ENCODE peak calls at places on chromosomes 5 and 9, in nine cellular contexts. L is esophagus squamous epithelium, P is cardiac fibroblast, F is choroid plexus epithelial cell, C is skeletal muscle cell, R is cardiac muscle cell, N is hepatocyte, Z is spleen, Q is LNCaP clone FGC. T is an unnamed sample.

GRCh38 chr9:135070964-135071735 is 16.3 kb upstream of the OLFM1 start:
- DNase-seq in L (no peak), P (no peak), F (no peak), C (no peak), R (no peak), N (no peak), Z (peak), Q (no peak), T (no peak)

GRCh38 chr5:74648835-74649286 is 8.3 kb upstream of the ENC1 start:
- DNase-seq in L (no peak), P (peak), F (peak), C (no peak), R (peak), N (peak), Z (no peak), Q (no peak), T (no peak)

GRCh38 chr9:98107926-98108325 is 11.1 kb downstream of the TRIM14 start:
- DNase-seq in L (no peak), P (no peak), F (no peak), C (no peak), R (no peak), N (no peak), Z (no peak), Q (no peak), T (no peak)

GRCh38 chr9:94860678-94861588 is 134.4 kb downstream of the AOPEP start:
- DNase-seq in L (no peak), P (peak), F (peak), C (peak), R (peak), N (no peak), Z (peak), Q (no peak), T (peak)

GRCh38 chr5:154776167-154776566 is 21.0 kb downstream of the LARP1 start:
- DNase-seq in L (no peak), P (no peak), F (no peak), C (no peak), R (no peak), N (no peak), Z (no peak), Q (no peak), T (no peak)

GRCh38 chr9:78707080-78707479 is 410.2 kb downstream of the PSAT1 start:
- DNase-seq in L (no peak), P (no peak), F (no peak), C (no peak), R (no peak), N (no peak), Z (no peak), Q (no peak), T (no peak)

GRCh38 chr5:105632043-105632442 is 2038.7 kb downstream of the EFNA5 start:
- DNase-seq in L (no peak), P (no peak), F (peak), C (no peak), R (no peak), N (no peak), Z (no peak), Q (no peak), T (no peak)

GRCh38 chr5:121695307-121695706 is 156.4 kb upstream of the FTMT start:
- DNase-seq in L (no peak), P (no peak), F (no peak), C (no peak), R (no peak), N (no peak), Z (no peak), Q (no peak), T (no peak)

GRCh38 chr9:123710299-123710698 is 219.6 kb downstream of the DENND1A start:
- DNase-seq in L (no peak), P (peak), F (peak), C (peak), R (peak), N (no peak), Z (no peak), Q (no peak), T (peak)

GRCh38 chr9:3492214-3492613 is 33.6 kb downstream of the RFX3 start:
- DNase-seq in L (no peak), P (no peak), F (no peak), C (no peak), R (no peak), N (no peak), Z (peak), Q (no peak), T (no peak)

GRCh38 chr5:125661584-125661983 is 761.6 kb upstream of the GRAMD2B start:
- DNase-seq in L (no peak), P (no peak), F (no peak), C (no peak), R (no peak), N (no peak), Z (no peak), Q (no peak), T (no peak)

GRCh38 chr9:8816361-8816760 is 1016.8 kb upstream of the DMAC1 start:
- DNase-seq in L (no peak), P (peak), F (no peak), C (no peak), R (peak), N (no peak), Z (no peak), Q (no peak), T (no peak)

GRCh38 chr9:84301851-84302250 is 38.7 kb downstream of the SLC28A3 start:
- DNase-seq in L (no peak), P (peak), F (peak), C (peak), R (peak), N (no peak), Z (no peak), Q (no peak), T (no peak)

GRCh38 chr5:32462618-32463017 is 18.1 kb upstream of the ZFR start:
- DNase-seq in L (no peak), P (no peak), F (peak), C (peak), R (no peak), N (no peak), Z (no peak), Q (no peak), T (no peak)

GRCh38 chr5:52809884-52810283 is 22.2 kb downstream of the ITGA1 start:
- DNase-seq in L (no peak), P (no peak), F (peak), C (no peak), R (no peak), N (no peak), Z (no peak), Q (no peak), T (no peak)

GRCh38 chr9:100206899-100207298 is 107.9 kb downstream of the INVS start:
- DNase-seq in L (no peak), P (peak), F (no peak), C (no peak), R (peak), N (no peak), Z (no peak), Q (no peak), T (no peak)

GRCh38 chr9:35945341-35946018 is 12.5 kb downstream of the OR2S2 start:
- DNase-seq in L (no peak), P (peak), F (peak), C (peak), R (peak), N (peak), Z (peak), Q (peak), T (no peak)

GRCh38 chr5:97838214-97838613 is 655.2 kb upstream of the RIOK2 start:
- DNase-seq in L (no peak), P (peak), F (peak), C (peak), R (peak), N (no peak), Z (no peak), Q (no peak), T (peak)

GRCh38 chr5:102421647-102422046 is 77.2 kb downstream of the SLCO6A1 start:
- DNase-seq in L (no peak), P (no peak), F (no peak), C (no peak), R (no peak), N (peak), Z (no peak), Q (peak), T (no peak)

GRCh38 chr5:141476132-141476909 is 555 bp downstream of the PCDHGC3 start:
- DNase-seq in L (no peak), P (peak), F (peak), C (peak), R (peak), N (peak), Z (no peak), Q (no peak), T (peak)

GRCh38 chr5:252546-252945 is 18.9 kb upstream of the PDCD6 start:
- DNase-seq in L (no peak), P (no peak), F (no peak), C (no peak), R (no peak), N (no peak), Z (no peak), Q (peak), T (no peak)

DNA sequence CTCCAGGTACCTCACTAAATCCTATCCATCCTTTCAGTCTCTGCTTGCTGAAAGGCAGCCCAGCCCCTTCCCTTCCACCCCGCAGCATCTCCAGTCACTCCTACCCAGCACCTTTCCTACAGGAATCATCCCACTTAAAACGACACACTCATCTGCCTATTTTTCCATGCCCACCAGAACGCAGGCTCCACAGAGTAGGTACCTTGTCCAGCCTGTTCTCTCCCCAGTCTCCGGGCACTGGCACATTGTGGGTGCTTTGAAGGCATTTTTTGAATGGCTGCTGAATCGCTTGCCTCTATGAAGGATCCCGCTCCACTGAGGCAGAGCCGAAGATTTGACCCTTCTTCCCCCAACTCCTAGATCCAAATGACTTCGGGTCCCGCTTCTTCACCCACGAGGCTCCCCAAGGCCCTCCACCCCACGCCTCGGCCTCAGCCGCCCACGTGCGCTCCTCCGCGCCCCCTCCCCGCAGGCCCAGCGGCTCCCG is 15.6 kb downstream of the LHX6 start:
- DNase-seq in L (no peak), P (no peak), F (no peak), C (no peak), R (no peak), N (no peak), Z (no peak), Q (no peak), T (no peak)
- H3K4me3 ChIP-seq in L (peak), P (no peak), F (no peak), C (peak), R (no peak), N (no peak), Z (peak), Q (no peak), T (no peak)

DNA sequence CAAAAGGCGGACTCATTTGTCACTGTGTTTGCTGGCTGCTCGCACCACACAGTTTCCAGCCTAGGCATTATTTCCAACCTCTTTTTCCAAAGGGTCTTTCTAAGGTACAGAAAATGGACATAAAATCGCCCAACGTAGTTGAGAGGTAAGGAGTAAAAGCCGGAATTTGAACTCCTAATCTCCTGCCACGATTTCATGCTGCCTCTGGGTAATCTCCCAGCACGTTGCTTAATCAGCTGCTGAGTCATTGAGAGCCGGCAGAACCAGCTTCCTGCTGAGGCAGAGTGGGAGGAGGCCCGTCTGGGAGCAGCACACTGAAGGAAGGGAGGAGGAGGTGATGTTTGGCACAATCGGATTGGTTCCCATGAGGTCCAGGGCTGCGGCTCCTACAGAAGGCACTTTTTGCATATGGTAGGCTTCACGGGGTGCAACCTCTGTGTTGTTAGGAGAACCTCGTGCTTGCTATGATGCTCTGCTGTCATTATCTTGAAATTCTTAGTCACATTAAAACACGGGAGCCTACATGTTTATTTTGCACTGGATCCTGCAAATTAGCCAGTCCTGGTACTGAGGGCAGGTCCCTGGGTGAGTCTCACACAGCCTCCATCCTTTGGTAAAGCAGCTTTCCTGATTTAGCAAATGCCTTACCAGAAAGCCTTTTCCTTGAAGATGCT is 191.8 kb upstream of the MSX2 start:
- DNase-seq in L (no peak), P (peak), F (peak), C (peak), R (peak), N (peak), Z (no peak), Q (peak), T (peak)
- H3K4me3 ChIP-seq in L (no peak), P (no peak), F (peak), C (no peak), R (no peak), N (no peak), Z (no peak), Q (no peak), T (no peak)

DNA sequence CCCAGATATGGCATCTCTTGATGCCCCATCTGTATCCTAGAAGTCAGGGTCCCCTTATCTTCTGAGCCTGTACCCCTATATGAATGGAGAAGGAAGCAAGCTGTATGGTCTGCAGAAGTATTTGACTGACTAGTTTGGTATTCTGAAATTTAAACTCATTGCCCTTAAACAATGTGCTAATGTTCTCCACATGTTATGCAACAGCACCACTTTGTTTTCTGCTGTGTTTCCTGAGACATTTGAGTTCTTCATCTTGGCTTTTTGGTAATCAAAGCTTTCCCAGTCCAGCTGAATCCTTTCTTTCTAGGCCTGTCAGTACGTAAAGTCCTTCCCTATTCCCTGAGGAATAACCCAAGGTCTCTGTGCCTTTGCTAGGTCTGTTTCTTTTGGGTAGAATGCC is 72.3 kb upstream of the HSPB3 start:
- DNase-seq in L (no peak), P (peak), F (peak), C (no peak), R (peak), N (no peak), Z (no peak), Q (no peak), T (no peak)
- H3K4me3 ChIP-seq in L (no peak), P (no peak), F (no peak), C (no peak), R (no peak), N (no peak), Z (no peak), Q (no peak), T (no peak)

GRCh38 chr5:150585781-150586461 is 54.5 kb upstream of the SYNPO start:
- DNase-seq in L (no peak), P (no peak), F (no peak), C (no peak), R (no peak), N (no peak), Z (no peak), Q (no peak), T (no peak)
- H3K4me3 ChIP-seq in L (no peak), P (no peak), F (no peak), C (no peak), R (no peak), N (no peak), Z (no peak), Q (no peak), T (no peak)

GRCh38 chr9:136132500-136133050 is 13.9 kb upstream of the TMEM250 start:
- DNase-seq in L (no peak), P (no peak), F (no peak), C (no peak), R (no peak), N (no peak), Z (no peak), Q (no peak), T (no peak)
- H3K4me3 ChIP-seq in L (no peak), P (peak), F (no peak), C (peak), R (no peak), N (no peak), Z (peak), Q (no peak), T (no peak)

GRCh38 chr9:133251773-133252172 is 23.2 kb downstream of the ABO start:
- DNase-seq in L (no peak), P (no peak), F (no peak), C (no peak), R (no peak), N (no peak), Z (no peak), Q (no peak), T (no peak)

GRCh38 chr9:133253268-133253667 is 21.7 kb downstream of the ABO start:
- DNase-seq in L (no peak), P (no peak), F (no peak), C (no peak), R (no peak), N (no peak), Z (no peak), Q (no peak), T (no peak)

GRCh38 chr9:133250741-133251170 is 24.2 kb downstream of the ABO start:
- DNase-seq in L (no peak), P (no peak), F (no peak), C (no peak), R (no peak), N (no peak), Z (no peak), Q (peak), T (no peak)

GRCh38 chr9:133254471-133254870 is 20.5 kb downstream of the ABO start:
- DNase-seq in L (no peak), P (no peak), F (no peak), C (no peak), R (no peak), N (no peak), Z (no peak), Q (no peak), T (no peak)

DNA sequence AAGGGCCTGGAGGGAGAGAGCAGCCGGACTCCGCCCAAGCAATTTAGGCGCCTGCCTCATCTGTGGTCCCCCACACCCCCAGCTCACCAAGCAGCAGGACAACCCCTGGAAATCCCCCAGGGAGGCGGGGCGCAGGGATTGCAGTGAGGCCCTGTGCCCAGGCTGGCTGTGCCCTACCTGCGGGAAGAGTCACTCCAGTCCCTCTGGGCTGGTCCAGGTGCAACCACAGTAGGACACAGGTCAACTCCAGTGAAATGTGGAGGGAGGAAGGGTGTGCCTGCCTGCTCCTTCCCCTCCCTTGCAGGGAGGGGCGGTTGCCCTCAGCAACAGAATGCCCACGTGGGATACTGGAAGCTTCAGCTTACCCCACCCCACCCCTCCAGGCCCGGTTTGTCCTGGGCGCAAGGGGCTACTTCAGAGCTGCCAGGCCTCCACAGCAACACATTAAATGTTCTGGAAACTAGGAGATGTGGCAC is 22.7 kb downstream of the ABO start:
- DNase-seq in L (no peak), P (no peak), F (no peak), C (no peak), R (no peak), N (peak), Z (no peak), Q (no peak), T (no peak)
- H3K4me3 ChIP-seq in L (no peak), P (no peak), F (no peak), C (no peak), R (no peak), N (no peak), Z (peak), Q (no peak), T (no peak)

GRCh38 chr9:22141906-22142305 is 132.8 kb upstream of the CDKN2B start:
- DNase-seq in L (no peak), P (peak), F (peak), C (no peak), R (peak), N (peak), Z (no peak), Q (no peak), T (no peak)

GRCh38 chr9:22143799-22144198 is 134.7 kb upstream of the CDKN2B start:
- DNase-seq in L (no peak), P (no peak), F (no peak), C (no peak), R (no peak), N (no peak), Z (no peak), Q (no peak), T (no peak)

GRCh38 chr9:22144226-22144625 is 135.1 kb upstream of the CDKN2B start:
- DNase-seq in L (no peak), P (peak), F (no peak), C (no peak), R (no peak), N (no peak), Z (no peak), Q (no peak), T (no peak)

GRCh38 chr9:22139261-22139660 is 130.2 kb upstream of the CDKN2B start:
- DNase-seq in L (no peak), P (no peak), F (no peak), C (no peak), R (no peak), N (no peak), Z (no peak), Q (no peak), T (no peak)

GRCh38 chr9:22142681-22143080 is 133.6 kb upstream of the CDKN2B start:
- DNase-seq in L (no peak), P (peak), F (peak), C (no peak), R (peak), N (no peak), Z (no peak), Q (no peak), T (no peak)
- H3K4me3 ChIP-seq in L (no peak), P (no peak), F (no peak), C (no peak), R (no peak), N (no peak), Z (no peak), Q (no peak), T (no peak)

GRCh38 chr5:73312872-73313510 is 135.6 kb downstream of the FOXD1 start:
- DNase-seq in L (no peak), P (no peak), F (no peak), C (no peak), R (no peak), N (no peak), Z (no peak), Q (no peak), T (no peak)

GRCh38 chr5:73314395-73315195 is 134.0 kb downstream of the FOXD1 start:
- DNase-seq in L (no peak), P (no peak), F (peak), C (no peak), R (no peak), N (no peak), Z (no peak), Q (no peak), T (no peak)

GRCh38 chr5:73312146-73312871 is 136.3 kb downstream of the FOXD1 start:
- DNase-seq in L (no peak), P (peak), F (peak), C (peak), R (peak), N (peak), Z (no peak), Q (no peak), T (peak)

GRCh38 chr5:73307645-73308346 is 134.8 kb downstream of the TMEM174 start:
- DNase-seq in L (no peak), P (no peak), F (no peak), C (no peak), R (no peak), N (no peak), Z (no peak), Q (no peak), T (no peak)

DNA sequence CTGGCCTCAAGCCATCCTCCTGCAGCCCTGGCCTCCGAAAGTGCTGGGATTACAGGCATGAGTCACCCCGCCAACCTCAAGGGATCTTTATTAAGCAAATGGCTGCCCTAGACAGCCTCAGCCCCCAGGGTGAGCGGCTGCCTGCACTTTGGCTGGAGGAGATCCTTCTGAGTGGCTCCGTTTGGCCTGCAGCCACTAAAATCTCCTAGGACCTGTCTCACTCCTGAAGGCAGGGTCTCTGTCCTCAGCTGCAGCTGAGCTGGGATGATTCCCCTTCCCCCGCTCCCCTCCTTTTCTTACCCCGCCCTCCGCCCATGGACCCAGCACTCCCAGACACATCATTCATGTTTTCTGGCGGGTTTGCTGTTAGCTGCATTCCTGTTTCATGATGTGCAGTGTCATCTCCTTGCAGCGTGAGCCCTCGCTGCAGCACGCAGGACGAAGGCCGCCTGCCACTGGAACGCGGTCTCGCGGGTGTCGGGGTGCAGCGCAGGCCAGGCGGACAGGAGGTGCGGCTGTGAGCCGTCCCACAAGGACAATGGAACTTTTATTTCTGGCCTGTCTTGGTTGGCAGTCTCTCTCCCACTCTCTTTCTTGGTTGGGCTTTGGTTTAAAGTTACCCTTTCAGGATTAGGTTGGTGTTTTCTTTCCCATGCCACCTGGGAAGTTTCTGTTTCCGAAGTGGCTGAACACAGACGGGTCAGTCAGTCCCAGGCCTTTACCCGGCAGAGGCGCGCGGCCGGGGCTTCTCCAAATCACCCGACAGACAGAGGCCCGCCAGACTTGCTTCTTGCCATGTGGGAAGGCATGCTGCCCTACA is 137.1 kb downstream of the FOXD1 start:
- DNase-seq in L (no peak), P (peak), F (peak), C (peak), R (peak), N (peak), Z (no peak), Q (no peak), T (peak)
- H3K4me3 ChIP-seq in L (no peak), P (no peak), F (peak), C (peak), R (no peak), N (no peak), Z (no peak), Q (no peak), T (peak)

T was measured in AG04449.